ENCODE peak calls at places on chromosomes 6 and 20, in six cellular contexts. P is heart left ventricle, D is C1 segment of cervical spinal cord, O is frontal cortex, Y is caudate nucleus, M is HS-5. C is an unnamed sample.

GRCh38 chr6:31815025-31815838 is at the start of the genes HSPA1A and HSPA1L:
- DNase-seq in P (peak; percentile 96), O (peak; percentile 87), D (peak; percentile 89), Y (peak; percentile 66), M (peak; percentile 82), C (peak; percentile 96)

GRCh38 chr6:220736-221475 is 71.4 kb upstream of the DUSP22 start:
- DNase-seq in D (no peak), P (no peak), M (no peak), Y (no peak), O (no peak), C (no peak)

GRCh38 chr6:24985313-24985712 is 49.6 kb upstream of the RIPOR2 start:
- DNase-seq in P (no peak), Y (no peak), O (no peak), D (no peak), M (no peak), C (no peak)

GRCh38 chr6:5663256-5663655 is 343.5 kb downstream of the NRN1 start:
- DNase-seq in M (no peak), D (no peak), Y (no peak), P (no peak), O (no peak), C (no peak)

GRCh38 chr6:73694711-73695411 is 1.1 kb upstream of the CD109 start:
- DNase-seq in P (no peak), Y (no peak), O (no peak), D (no peak), M (no peak), C (no peak)

GRCh38 chr6:63740709-63741108 is 105.1 kb downstream of the PHF3 start:
- DNase-seq in D (no peak), P (no peak), M (peak; percentile 74), O (no peak), Y (no peak), C (no peak)

GRCh38 chr6:88964509-88964908 is 1.1 kb upstream of the RNGTT start:
- DNase-seq in D (no peak), M (no peak), P (no peak), O (no peak), Y (no peak), C (no peak)

GRCh38 chr6:160088069-160088773 is 33.4 kb upstream of the SLC22A1 start:
- DNase-seq in D (no peak), O (peak; percentile 59), P (no peak), Y (no peak), M (peak; percentile 77), C (peak; percentile 37)

GRCh38 chr6:120916844-120917243 is 417.4 kb downstream of the TBC1D32 start:
- DNase-seq in O (no peak), M (no peak), P (no peak), D (no peak), Y (no peak), C (no peak)

GRCh38 chr6:53532942-53533341 is 12.0 kb downstream of the GCLC start:
- DNase-seq in O (no peak), P (no peak), M (no peak), Y (no peak), D (no peak), C (no peak)

GRCh38 chr6:6600865-6601264 is 12.3 kb downstream of the LY86 start:
- DNase-seq in D (no peak), O (no peak), P (no peak), M (no peak), Y (no peak), C (no peak)

GRCh38 chr6:107132330-107132954 is 17.1 kb upstream of the BEND3 start:
- DNase-seq in Y (no peak), P (no peak), D (no peak), M (no peak), O (no peak), C (no peak)

GRCh38 chr20:5353624-5354496 is 37.1 kb upstream of the PROKR2 start:
- DNase-seq in M (peak; percentile 43), P (no peak), Y (no peak), O (no peak), D (no peak), C (no peak)

GRCh38 chr6:166556871-166557322 is 29.6 kb downstream of the RAMACL start:
- DNase-seq in P (peak; percentile 90), D (peak; percentile 24), M (peak; percentile 64), Y (peak; percentile 67), O (peak; percentile 63), C (peak; percentile 53)

GRCh38 chr20:48653706-48654051 is 174.1 kb downstream of the PREX1 start:
- DNase-seq in O (no peak), P (no peak), D (no peak), M (no peak), Y (no peak), C (no peak)

GRCh38 chr6:116568111-116568510 is 3.2 kb upstream of the RWDD1 start:
- DNase-seq in D (no peak), M (no peak), Y (no peak), P (no peak), O (no peak), C (no peak)

GRCh38 chr6:104540743-104541142 is 319.0 kb downstream of the HACE1 start:
- DNase-seq in O (no peak), D (no peak), P (no peak), M (no peak), Y (no peak), C (no peak)

GRCh38 chr6:150006961-150007464 is 18.3 kb downstream of the RAET1L start:
- DNase-seq in M (no peak), P (no peak), Y (no peak), O (no peak), D (no peak), C (no peak)

GRCh38 chr6:69827491-69827890 is 30.7 kb upstream of the LMBRD1 start:
- DNase-seq in O (no peak), D (no peak), M (peak; percentile 37), P (no peak), Y (no peak), C (no peak)

GRCh38 chr6:14401181-14401745 is 283.7 kb downstream of the CD83 start:
- DNase-seq in Y (no peak), M (no peak), O (no peak), D (no peak), P (no peak), C (no peak)

GRCh38 chr20:44548171-44548678 is 26.4 kb upstream of the SERINC3 start:
- DNase-seq in D (no peak), Y (no peak), O (no peak), M (no peak), P (no peak), C (no peak)

GRCh38 chr6:148407372-148407771 is 64.7 kb downstream of the SASH1 start:
- DNase-seq in Y (no peak), D (no peak), M (peak; percentile 95), O (no peak), P (no peak), C (no peak)

GRCh38 chr20:16491277-16491912 is 81.9 kb downstream of the KIF16B start:
- DNase-seq in P (no peak), M (no peak), D (no peak), Y (no peak), O (no peak), C (no peak)

GRCh38 chr6:27836783-27837635 is 75.2 kb downstream of the OR2B2 start:
- DNase-seq in M (peak; percentile 76), D (no peak), P (no peak), O (no peak), Y (no peak), C (no peak)

GRCh38 chr20:9112541-9113515 is 43.9 kb downstream of the PLCB4 start:
- DNase-seq in Y (no peak), D (no peak), P (no peak), M (peak; percentile 20), O (no peak), C (no peak)

GRCh38 chr6:11323666-11324452 is 91.4 kb upstream of the NEDD9 start:
- DNase-seq in M (no peak), D (no peak), O (no peak), Y (no peak), P (peak; percentile 63), C (no peak)

GRCh38 chr6:126076992-126077664 is 90.8 kb downstream of the TRMT11 start:
- DNase-seq in D (no peak), M (no peak), O (no peak), P (no peak), Y (no peak), C (no peak)

GRCh38 chr6:107972413-107973096 is 14.5 kb upstream of the SEC63 start:
- DNase-seq in P (no peak), M (no peak), O (no peak), D (no peak), Y (no peak), C (no peak)

GRCh38 chr6:140773276-140773675 is 1359.4 kb upstream of the GJE1 start:
- DNase-seq in O (no peak), M (no peak), P (no peak), Y (no peak), D (no peak), C (no peak)

GRCh38 chr6:105624055-105624454 is 221.2 kb upstream of the PREP start:
- DNase-seq in P (no peak), Y (no peak), M (no peak), O (no peak), D (no peak), C (no peak)

GRCh38 chr6:125742433-125743120 is 6.9 kb upstream of the HEY2 start:
- DNase-seq in Y (no peak), P (no peak), O (no peak), M (no peak), D (no peak), C (no peak)

GRCh38 chr6:136382676-136383075 is 93.0 kb upstream of the BCLAF1 start:
- DNase-seq in D (no peak), M (no peak), P (no peak), Y (no peak), O (no peak), C (no peak)

GRCh38 chr6:36130672-36131516 is 581 bp downstream of the MAPK13 start:
- DNase-seq in Y (no peak), O (no peak), M (no peak), D (no peak), P (peak; percentile 76), C (no peak)